ENCODE peak calls at places on chromosome X, in five cellular contexts. J is HT1080, W is PC-3, A is GM19239, K is GM13977. G is an unnamed sample.

GRCh38 chrX:102339312-102340298 is 92.6 kb downstream of the NXF2 start:
- DNase-seq in J (peak), W (no peak), A (no peak), K (no peak), G (peak)

GRCh38 chrX:17590892-17591740 is 146.2 kb upstream of the SCML1 start:
- DNase-seq in W (peak), K (peak), J (peak), A (no peak), G (peak)

GRCh38 chrX:8868070-8868795 is 67.0 kb upstream of the FAM9A start:
- DNase-seq in A (no peak), W (peak), J (peak), K (no peak), G (peak)

GRCh38 chrX:129721414-129721813 is 17.4 kb upstream of the XPNPEP2 start:
- DNase-seq in W (no peak), A (no peak), J (no peak), K (no peak), G (no peak)

GRCh38 chrX:153991013-153991580 is 18.5 kb downstream of the TMEM187 start:
- DNase-seq in K (no peak), J (no peak), W (no peak), A (no peak), G (no peak)

GRCh38 chrX:45143455-45143854 is 57.2 kb downstream of the DIPK2B start:
- DNase-seq in J (no peak), A (no peak), W (no peak), K (no peak), G (no peak)

GRCh38 chrX:121110536-121110935 is 63.1 kb downstream of the GLUD2 start:
- DNase-seq in K (no peak), W (no peak), A (no peak), J (no peak), G (no peak)

GRCh38 chrX:136128743-136129142 is 18.6 kb upstream of the FHL1 start:
- DNase-seq in A (no peak), J (no peak), W (no peak), K (no peak), G (no peak)

GRCh38 chrX:130726661-130727060 is 176.3 kb downstream of the ENOX2 start:
- DNase-seq in A (no peak), J (peak), K (no peak), W (peak), G (peak)

GRCh38 chrX:22220941-22221340 is 51.8 kb upstream of the CBLL2 start:
- DNase-seq in W (peak), K (no peak), J (peak), A (no peak), G (peak)

GRCh38 chrX:12548746-12549145 is 242.5 kb upstream of the PRPS2 start:
- DNase-seq in K (peak), A (peak), W (peak), J (no peak), G (peak)

GRCh38 chrX:20521245-20521644 is 254.5 kb upstream of the RPS6KA3 start:
- DNase-seq in J (peak), W (peak), A (no peak), K (no peak), G (peak)

GRCh38 chrX:96776966-96777365 is 92.3 kb downstream of the DIAPH2 start:
- DNase-seq in K (no peak), W (peak), J (no peak), A (no peak), G (peak)

GRCh38 chrX:66919280-66919832 is 280.5 kb upstream of the EDA2R start:
- DNase-seq in J (peak), K (no peak), W (peak), A (no peak), G (no peak)

GRCh38 chrX:131741103-131741581 is 197.3 kb downstream of the OR13H1 start:
- DNase-seq in A (no peak), J (no peak), K (no peak), W (no peak), G (no peak)

GRCh38 chrX:3167771-3168170 is 126.5 kb downstream of the ARSF start:
- DNase-seq in K (no peak), A (no peak), W (no peak), J (no peak), G (no peak)

GRCh38 chrX:155857561-155857960 is 23.6 kb upstream of the VAMP7 start:
- DNase-seq in A (no peak), W (peak), K (no peak), J (peak), G (peak)

GRCh38 chrX:68114573-68115199 is 318.6 kb downstream of the OPHN1 start:
- DNase-seq in K (no peak), J (peak), W (peak), A (no peak), G (peak)

GRCh38 chrX:43655151-43655676 is 885 bp upstream of the MAOA start:
- DNase-seq in K (no peak), W (peak), J (peak), A (no peak), G (peak)

GRCh38 chrX:13888284-13888683 is 71.4 kb upstream of the GPM6B start:
- DNase-seq in A (no peak), W (no peak), K (no peak), J (no peak), G (no peak)

GRCh38 chrX:13212191-13212651 is 107.6 kb downstream of the ATXN3L start:
- DNase-seq in K (no peak), W (no peak), J (no peak), A (no peak), G (no peak)

GRCh38 chrX:149962859-149963757 is 24.8 kb upstream of the EOLA2 start:
- DNase-seq in A (no peak), K (peak), J (peak), W (peak), G (peak)

GRCh38 chrX:124530803-124531202 is 184.4 kb downstream of the SH2D1A start:
- DNase-seq in A (no peak), J (no peak), K (no peak), W (no peak), G (no peak)

GRCh38 chrX:50697691-50698090 is 116.3 kb downstream of the SHROOM4 start:
- DNase-seq in A (no peak), W (peak), K (no peak), J (peak), G (peak)

GRCh38 chrX:68658530-68658929 is 11.1 kb downstream of the STARD8 start:
- DNase-seq in W (no peak), K (no peak), J (no peak), A (no peak), G (no peak)

GRCh38 chrX:133639726-133640125 is 224.4 kb upstream of the GPC4 start:
- DNase-seq in J (no peak), A (no peak), K (no peak), W (no peak), G (no peak)

GRCh38 chrX:96979766-96980165 is 96.1 kb downstream of the RPA4 start:
- DNase-seq in J (no peak), K (no peak), W (no peak), A (no peak), G (no peak)

GRCh38 chrX:38117485-38117884 is 103.2 kb downstream of the SRPX start:
- DNase-seq in K (no peak), J (no peak), A (no peak), W (no peak), G (peak)

GRCh38 chrX:47360423-47361179 is 9.8 kb upstream of the ZNF157 start:
- DNase-seq in J (no peak), K (no peak), A (no peak), W (no peak), G (no peak)

G was measured in GM23248.